ENCODE peak calls at places on chromosomes 13 and 19, in six cellular contexts. Q, U, O, Z, G and K are unnamed samples.
A peak's percentile ranks its signal among the peaks of the same experiment; 100 is the strongest.

GRCh38 chr19:48872884-48873475 is 759 bp downstream of the PPP1R15A start:
- DNase-seq in Q (peak; percentile 55), U (peak; percentile 91), O (peak; percentile 71), Z (peak; percentile 89), G (peak; percentile 92), K (peak; percentile 83)

GRCh38 chr13:106443625-106444024 is 91.8 kb downstream of the EFNB2 start:
- DNase-seq in Q (no peak), U (no peak), O (no peak), Z (no peak), G (no peak), K (no peak)

GRCh38 chr13:46288570-46289259 is 77.0 kb downstream of the LRRC63 start:
- DNase-seq in Q (no peak), U (peak; percentile 31), O (no peak), Z (no peak), G (no peak), K (no peak)

GRCh38 chr13:73482556-73482955 is 423.8 kb downstream of the KLF5 start:
- DNase-seq in Q (no peak), U (no peak), O (no peak), Z (no peak), G (no peak), K (no peak)

GRCh38 chr13:27296496-27296895 is 25.9 kb downstream of the RASL11A start:
- DNase-seq in Q (no peak), U (no peak), O (no peak), Z (no peak), G (no peak), K (no peak)

GRCh38 chr13:61648546-61648945 is 232.9 kb upstream of the PCDH20 start:
- DNase-seq in Q (no peak), U (no peak), O (no peak), Z (no peak), G (no peak), K (no peak)

GRCh38 chr19:50377051-50377441 is 789 bp downstream of the NR1H2 start:
- DNase-seq in Q (peak; percentile 27), U (no peak), O (peak; percentile 59), Z (peak; percentile 50), G (peak; percentile 42), K (peak; percentile 61)

GRCh38 chr13:80664930-80665329 is 324.0 kb upstream of the SPRY2 start:
- DNase-seq in Q (no peak), U (no peak), O (no peak), Z (no peak), G (no peak), K (no peak)

GRCh38 chr19:2191456-2191931 is 27.8 kb downstream of the DOT1L start:
- DNase-seq in Q (no peak), U (no peak), O (no peak), Z (no peak), G (no peak), K (no peak)

GRCh38 chr19:1942078-1942933 is 1.3 kb downstream of the CSNK1G2 start:
- DNase-seq in Q (peak; percentile 73), U (peak; percentile 60), O (peak; percentile 69), Z (peak; percentile 72), G (peak; percentile 87), K (peak; percentile 78)

GRCh38 chr13:34608326-34608725 is 333.7 kb upstream of the NBEA start:
- DNase-seq in Q (no peak), U (no peak), O (no peak), Z (no peak), G (no peak), K (no peak)

GRCh38 chr13:113982296-113982661 is 8.4 kb upstream of the C13orf46 start:
- DNase-seq in Q (no peak), U (no peak), O (no peak), Z (no peak), G (no peak), K (no peak)

GRCh38 chr19:55216461-55217198 is 7.3 kb upstream of the PTPRH start:
- DNase-seq in Q (peak; percentile 15), U (peak; percentile 97), O (peak; percentile 13), Z (peak; percentile 86), G (peak; percentile 25), K (peak; percentile 10)